ENCODE peak calls at places on chromosome 10, in seven cellular contexts. One of them, this sample, is unnamed.

GRCh38 chr10:118958984-118959916 is 70.3 kb upstream of the NANOS1 start:
- DNase-seq in AG10803: peak; percentile 85
- DNase-seq in H7: no peak
- DNase-seq in mesendoderm: peak; percentile 74
- DNase-seq in skeletal muscle cell: peak; percentile 28
- DNase-seq in right cardiac atrium: peak; percentile 82
- DNase-seq in esophagus squamous epithelium: no peak
- DNase-seq in this sample: peak; percentile 32

GRCh38 chr10:5461201-5461585 is 38.2 kb downstream of the CALML5 start:
- DNase-seq in AG10803: no peak
- DNase-seq in H7: no peak
- DNase-seq in mesendoderm: no peak
- DNase-seq in skeletal muscle cell: no peak
- DNase-seq in right cardiac atrium: no peak
- DNase-seq in esophagus squamous epithelium: no peak
- DNase-seq in this sample: no peak

GRCh38 chr10:118792501-118792900 is 37.7 kb upstream of the CACUL1 start:
- DNase-seq in AG10803: peak; percentile 69
- DNase-seq in H7: no peak
- DNase-seq in mesendoderm: no peak
- DNase-seq in skeletal muscle cell: no peak
- DNase-seq in right cardiac atrium: no peak
- DNase-seq in esophagus squamous epithelium: no peak
- DNase-seq in this sample: no peak

GRCh38 chr10:550665-551460 is 138.6 kb downstream of the DIP2C start:
- DNase-seq in AG10803: no peak
- DNase-seq in H7: no peak
- DNase-seq in mesendoderm: no peak
- DNase-seq in skeletal muscle cell: no peak
- DNase-seq in right cardiac atrium: no peak
- DNase-seq in esophagus squamous epithelium: no peak
- DNase-seq in this sample: no peak

GRCh38 chr10:120402358-120402757 is 54.7 kb upstream of the PLPP4 start:
- DNase-seq in AG10803: peak; percentile 42
- DNase-seq in H7: no peak
- DNase-seq in mesendoderm: no peak
- DNase-seq in skeletal muscle cell: no peak
- DNase-seq in right cardiac atrium: no peak
- DNase-seq in esophagus squamous epithelium: no peak
- DNase-seq in this sample: no peak

GRCh38 chr10:31526681-31527080 is 207.7 kb downstream of the ZEB1 start:
- DNase-seq in AG10803: peak; percentile 10
- DNase-seq in H7: no peak
- DNase-seq in mesendoderm: peak; percentile 37
- DNase-seq in skeletal muscle cell: no peak
- DNase-seq in right cardiac atrium: peak; percentile 32
- DNase-seq in esophagus squamous epithelium: no peak
- DNase-seq in this sample: no peak

GRCh38 chr10:90916392-90917110 is 4.3 kb downstream of the ANKRD1 start:
- DNase-seq in AG10803: no peak
- DNase-seq in H7: no peak
- DNase-seq in mesendoderm: no peak
- DNase-seq in skeletal muscle cell: no peak
- DNase-seq in right cardiac atrium: no peak
- DNase-seq in esophagus squamous epithelium: no peak
- DNase-seq in this sample: no peak

GRCh38 chr10:79905322-79906314 is 43.3 kb downstream of the SFTPD start:
- DNase-seq in AG10803: peak; percentile 58
- DNase-seq in H7: no peak
- DNase-seq in mesendoderm: peak; percentile 12
- DNase-seq in skeletal muscle cell: no peak
- DNase-seq in right cardiac atrium: no peak
- DNase-seq in esophagus squamous epithelium: no peak
- DNase-seq in this sample: no peak

GRCh38 chr10:30518907-30519306 is 84.9 kb downstream of the MAP3K8 start:
- DNase-seq in AG10803: no peak
- DNase-seq in H7: no peak
- DNase-seq in mesendoderm: no peak
- DNase-seq in skeletal muscle cell: no peak
- DNase-seq in right cardiac atrium: no peak
- DNase-seq in esophagus squamous epithelium: no peak
- DNase-seq in this sample: no peak

GRCh38 chr10:20040012-20040411 is 223.8 kb downstream of the PLXDC2 start:
- DNase-seq in AG10803: no peak
- DNase-seq in H7: no peak
- DNase-seq in mesendoderm: no peak
- DNase-seq in skeletal muscle cell: no peak
- DNase-seq in right cardiac atrium: no peak
- DNase-seq in esophagus squamous epithelium: no peak
- DNase-seq in this sample: no peak

GRCh38 chr10:30581779-30582380 is 47.7 kb downstream of the LYZL2 start:
- DNase-seq in AG10803: peak; percentile 52
- DNase-seq in H7: peak; percentile 23
- DNase-seq in mesendoderm: peak; percentile 57
- DNase-seq in skeletal muscle cell: no peak
- DNase-seq in right cardiac atrium: no peak
- DNase-seq in esophagus squamous epithelium: no peak
- DNase-seq in this sample: no peak

GRCh38 chr10:59601985-59602384 is 107.7 kb downstream of the SLC16A9 start:
- DNase-seq in AG10803: no peak
- DNase-seq in H7: no peak
- DNase-seq in mesendoderm: no peak
- DNase-seq in skeletal muscle cell: no peak
- DNase-seq in right cardiac atrium: no peak
- DNase-seq in esophagus squamous epithelium: no peak
- DNase-seq in this sample: no peak

GRCh38 chr10:122222638-122223037 is 48.5 kb upstream of the BTBD16 start:
- DNase-seq in AG10803: no peak
- DNase-seq in H7: no peak
- DNase-seq in mesendoderm: no peak
- DNase-seq in skeletal muscle cell: no peak
- DNase-seq in right cardiac atrium: no peak
- DNase-seq in esophagus squamous epithelium: no peak
- DNase-seq in this sample: no peak

GRCh38 chr10:22324413-22324812 is 3.5 kb downstream of the BMI1 start:
- DNase-seq in AG10803: no peak
- DNase-seq in H7: no peak
- DNase-seq in mesendoderm: no peak
- DNase-seq in skeletal muscle cell: no peak
- DNase-seq in right cardiac atrium: no peak
- DNase-seq in esophagus squamous epithelium: no peak
- DNase-seq in this sample: no peak

GRCh38 chr10:70932415-70933196 is 44.2 kb upstream of the PCBD1 start:
- DNase-seq in AG10803: peak; percentile 8
- DNase-seq in H7: no peak
- DNase-seq in mesendoderm: no peak
- DNase-seq in skeletal muscle cell: no peak
- DNase-seq in right cardiac atrium: peak; percentile 41
- DNase-seq in esophagus squamous epithelium: no peak
- DNase-seq in this sample: peak; percentile 96

GRCh38 chr10:95693331-95693667 is 428 bp downstream of the TCTN3 start:
- DNase-seq in AG10803: no peak
- DNase-seq in H7: no peak
- DNase-seq in mesendoderm: peak; percentile 29
- DNase-seq in skeletal muscle cell: no peak
- DNase-seq in right cardiac atrium: no peak
- DNase-seq in esophagus squamous epithelium: peak; percentile 31
- DNase-seq in this sample: no peak

GRCh38 chr10:74500806-74501205 is 325.6 kb upstream of the KAT6B start:
- DNase-seq in AG10803: peak; percentile 56
- DNase-seq in H7: no peak
- DNase-seq in mesendoderm: no peak
- DNase-seq in skeletal muscle cell: no peak
- DNase-seq in right cardiac atrium: no peak
- DNase-seq in esophagus squamous epithelium: no peak
- DNase-seq in this sample: no peak

GRCh38 chr10:71213127-71213616 is 802 bp downstream of the UNC5B start:
- DNase-seq in AG10803: peak; percentile 82
- DNase-seq in H7: peak; percentile 77
- DNase-seq in mesendoderm: peak; percentile 86
- DNase-seq in skeletal muscle cell: no peak
- DNase-seq in right cardiac atrium: peak; percentile 73
- DNase-seq in esophagus squamous epithelium: no peak
- DNase-seq in this sample: peak; percentile 87

GRCh38 chr10:34449836-34450235 is 365.3 kb downstream of the PARD3 start:
- DNase-seq in AG10803: peak; percentile 37
- DNase-seq in H7: no peak
- DNase-seq in mesendoderm: no peak
- DNase-seq in skeletal muscle cell: no peak
- DNase-seq in right cardiac atrium: no peak
- DNase-seq in esophagus squamous epithelium: no peak
- DNase-seq in this sample: no peak

GRCh38 chr10:80487791-80488538 is 33.9 kb downstream of the TSPAN14 start:
- DNase-seq in AG10803: no peak
- DNase-seq in H7: no peak
- DNase-seq in mesendoderm: no peak
- DNase-seq in skeletal muscle cell: no peak
- DNase-seq in right cardiac atrium: peak; percentile 72
- DNase-seq in esophagus squamous epithelium: no peak
- DNase-seq in this sample: no peak

GRCh38 chr10:122939819-122940543 is 14.0 kb downstream of the C10orf88 start:
- DNase-seq in AG10803: peak; percentile 22
- DNase-seq in H7: no peak
- DNase-seq in mesendoderm: no peak
- DNase-seq in skeletal muscle cell: peak; percentile 28
- DNase-seq in right cardiac atrium: no peak
- DNase-seq in esophagus squamous epithelium: no peak
- DNase-seq in this sample: no peak

GRCh38 chr10:128210215-128211063 is 84.2 kb upstream of the MKI67 start:
- DNase-seq in AG10803: peak; percentile 29
- DNase-seq in H7: peak; percentile 94
- DNase-seq in mesendoderm: peak; percentile 55
- DNase-seq in skeletal muscle cell: no peak
- DNase-seq in right cardiac atrium: peak; percentile 90
- DNase-seq in esophagus squamous epithelium: no peak
- DNase-seq in this sample: peak; percentile 41

GRCh38 chr10:128215733-128216132 is 89.5 kb upstream of the MKI67 start:
- DNase-seq in AG10803: no peak
- DNase-seq in H7: no peak
- DNase-seq in mesendoderm: no peak
- DNase-seq in skeletal muscle cell: no peak
- DNase-seq in right cardiac atrium: no peak
- DNase-seq in esophagus squamous epithelium: no peak
- DNase-seq in this sample: no peak

GRCh38 chr10:128211064-128211504 is 84.9 kb upstream of the MKI67 start:
- DNase-seq in AG10803: no peak
- DNase-seq in H7: peak; percentile 78
- DNase-seq in mesendoderm: no peak
- DNase-seq in skeletal muscle cell: no peak
- DNase-seq in right cardiac atrium: peak; percentile 47
- DNase-seq in esophagus squamous epithelium: no peak
- DNase-seq in this sample: no peak

GRCh38 chr10:128209862-128210214 is 83.6 kb upstream of the MKI67 start:
- DNase-seq in AG10803: no peak
- DNase-seq in H7: no peak
- DNase-seq in mesendoderm: no peak
- DNase-seq in skeletal muscle cell: no peak
- DNase-seq in right cardiac atrium: peak; percentile 49
- DNase-seq in esophagus squamous epithelium: no peak
- DNase-seq in this sample: no peak

DNA sequence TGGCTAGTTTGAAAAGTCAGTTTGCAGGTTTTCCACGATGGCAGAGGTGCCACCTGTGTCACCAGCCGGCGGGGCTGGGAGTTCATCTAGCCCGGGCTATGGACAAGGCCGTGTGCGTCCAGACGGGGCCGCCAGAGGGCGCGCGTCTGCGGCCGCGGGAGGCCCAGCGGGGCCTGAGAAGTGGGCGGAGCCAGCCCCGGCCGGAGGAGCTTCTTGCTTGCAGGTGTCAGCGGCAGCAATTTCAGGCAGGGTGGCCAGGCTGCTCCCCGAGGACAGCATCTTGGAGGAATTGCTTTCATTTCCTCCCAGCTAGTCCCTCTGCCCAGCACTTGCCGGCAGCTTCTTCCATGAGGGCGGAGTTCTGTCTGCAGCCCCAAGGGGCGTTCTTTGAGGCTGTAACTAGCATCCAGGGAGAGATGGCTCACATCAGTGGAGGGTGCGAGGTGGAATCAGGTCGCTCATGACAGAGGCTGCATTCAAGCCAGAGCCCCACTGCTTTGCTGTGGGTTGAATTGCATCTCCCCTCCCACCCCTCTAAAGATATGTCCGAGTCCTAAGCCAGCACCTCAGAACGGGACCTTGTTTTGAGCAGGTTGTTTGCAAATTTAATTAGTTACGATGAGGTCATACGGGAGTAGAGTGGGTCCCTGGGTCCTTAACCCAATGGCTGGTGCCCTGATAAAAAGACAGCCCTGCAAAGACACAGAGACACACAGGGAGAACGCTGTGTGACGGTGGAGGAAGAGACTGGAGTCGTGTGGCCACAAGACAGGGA is 85.9 kb upstream of the MKI67 start:
- DNase-seq in AG10803: peak; percentile 53
- DNase-seq in H7: peak; percentile 97
- DNase-seq in mesendoderm: peak; percentile 87
- DNase-seq in skeletal muscle cell: peak; percentile 10
- DNase-seq in right cardiac atrium: peak; percentile 92
- DNase-seq in esophagus squamous epithelium: no peak
- DNase-seq in this sample: peak; percentile 73
- H3K4me3 ChIP-seq in AG10803: peak overlapping the region; percentile 33
- H3K4me3 ChIP-seq in H7: no peak overlapping the region
- H3K4me3 ChIP-seq in mesendoderm: no peak overlapping the region
- H3K4me3 ChIP-seq in skeletal muscle cell: no peak overlapping the region
- H3K4me3 ChIP-seq in right cardiac atrium: no peak overlapping the region
- H3K4me3 ChIP-seq in esophagus squamous epithelium: no peak overlapping the region
- H3K4me3 ChIP-seq in this sample: no peak overlapping the region

GRCh38 chr10:13440709-13441061 is 88.1 kb downstream of the BEND7 start:
- DNase-seq in AG10803: no peak
- DNase-seq in H7: no peak
- DNase-seq in mesendoderm: no peak
- DNase-seq in skeletal muscle cell: no peak
- DNase-seq in right cardiac atrium: no peak
- DNase-seq in esophagus squamous epithelium: no peak
- DNase-seq in this sample: no peak
- H3K4me3 ChIP-seq in AG10803: no peak overlapping the region
- H3K4me3 ChIP-seq in H7: no peak overlapping the region
- H3K4me3 ChIP-seq in mesendoderm: no peak overlapping the region
- H3K4me3 ChIP-seq in skeletal muscle cell: no peak overlapping the region
- H3K4me3 ChIP-seq in right cardiac atrium: no peak overlapping the region
- H3K4me3 ChIP-seq in esophagus squamous epithelium: peak overlapping the region; percentile 38
- H3K4me3 ChIP-seq in this sample: peak overlapping the region; percentile 22

DNA sequence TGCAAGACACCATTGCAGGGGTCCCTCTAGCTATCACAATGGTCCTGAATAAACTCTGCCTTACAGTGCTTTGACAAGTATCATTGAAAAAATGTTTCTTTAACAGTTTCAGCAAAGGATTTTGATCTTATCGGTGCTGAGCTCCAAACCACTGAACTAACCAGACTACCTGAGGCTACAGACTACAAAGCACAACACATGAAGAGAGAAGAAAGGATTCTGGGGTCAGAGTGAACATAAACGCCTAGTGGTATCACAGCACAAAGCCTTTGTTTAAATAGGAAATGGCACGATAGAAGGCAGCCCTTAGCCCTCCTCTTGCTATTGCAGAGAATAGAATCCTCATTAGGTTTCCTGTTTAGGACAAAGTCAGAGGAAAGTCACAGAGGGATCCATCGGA is 71.7 kb downstream of the XPNPEP1 start:
- DNase-seq in AG10803: no peak
- DNase-seq in H7: no peak
- DNase-seq in mesendoderm: no peak
- DNase-seq in skeletal muscle cell: no peak
- DNase-seq in right cardiac atrium: no peak
- DNase-seq in esophagus squamous epithelium: no peak
- DNase-seq in this sample: no peak
- H3K4me3 ChIP-seq in AG10803: no peak overlapping the region
- H3K4me3 ChIP-seq in H7: no peak overlapping the region
- H3K4me3 ChIP-seq in mesendoderm: no peak overlapping the region
- H3K4me3 ChIP-seq in skeletal muscle cell: no peak overlapping the region
- H3K4me3 ChIP-seq in right cardiac atrium: no peak overlapping the region
- H3K4me3 ChIP-seq in esophagus squamous epithelium: no peak overlapping the region
- H3K4me3 ChIP-seq in this sample: no peak overlapping the region

GRCh38 chr10:101229275-101230184 is at the start of gene LBX1:
- DNase-seq in AG10803: no peak
- DNase-seq in H7: peak; percentile 79
- DNase-seq in mesendoderm: no peak
- DNase-seq in skeletal muscle cell: no peak
- DNase-seq in right cardiac atrium: no peak
- DNase-seq in esophagus squamous epithelium: no peak
- DNase-seq in this sample: no peak
- H3K4me3 ChIP-seq in AG10803: no peak within 1 kb of the TSS
- H3K4me3 ChIP-seq in H7: no peak within 1 kb of the TSS
- H3K4me3 ChIP-seq in mesendoderm: no peak within 1 kb of the TSS
- H3K4me3 ChIP-seq in skeletal muscle cell: no peak within 1 kb of the TSS
- H3K4me3 ChIP-seq in right cardiac atrium: peak within 1 kb of the TSS; percentile 28
- H3K4me3 ChIP-seq in esophagus squamous epithelium: no peak within 1 kb of the TSS
- H3K4me3 ChIP-seq in this sample: no peak within 1 kb of the TSS

This sample was measured in prostate gland.